ENCODE peak calls at places on chromosomes 1 and 21, in four cellular contexts. B is heart left ventricle, R is neural progenitor cell, W is SJSA1. Q is an unnamed sample.

GRCh38 chr21:34351786-34352241 is 12.0 kb upstream of the KCNE2 start:
- DNase-seq in B (no peak), R (peak; percentile 79), W (no peak), Q (peak; percentile 4)

GRCh38 chr1:76351655-76352054 is 277.1 kb downstream of the ST6GALNAC3 start:
- DNase-seq in B (no peak), R (no peak), W (no peak), Q (no peak)

GRCh38 chr1:94727846-94728715 is 92.1 kb upstream of the SLC44A3 start:
- DNase-seq in B (no peak), R (no peak), W (peak; percentile 91), Q (no peak)

GRCh38 chr1:40435471-40435870 is 14.8 kb upstream of the ZFP69B start:
- DNase-seq in B (no peak), R (no peak), W (no peak), Q (no peak)

GRCh38 chr21:16279658-16280581 is 550.1 kb downstream of the USP25 start:
- DNase-seq in B (no peak), R (peak; percentile 77), W (peak; percentile 43), Q (no peak)

GRCh38 chr1:155944396-155944728 is 2.9 kb downstream of the RXFP4 start:
- DNase-seq in B (no peak), R (no peak), W (no peak), Q (no peak)

GRCh38 chr1:210587547-210587946 is 258.8 kb downstream of the HHAT start:
- DNase-seq in B (no peak), R (no peak), W (no peak), Q (no peak)

GRCh38 chr21:46425061-46425460 is 33.6 kb upstream of the DIP2A start:
- DNase-seq in B (peak; percentile 43), R (no peak), W (no peak), Q (no peak)

GRCh38 chr1:6475381-6476133 is 9.6 kb upstream of the TNFRSF25 start:
- DNase-seq in B (peak; percentile 82), R (peak; percentile 72), W (peak; percentile 65), Q (peak; percentile 79)

GRCh38 chr1:6037338-6037762 is 8.3 kb upstream of the KCNAB2 start:
- DNase-seq in B (no peak), R (no peak), W (peak; percentile 68), Q (peak; percentile 34)

GRCh38 chr1:216723274-216723780 is at the start of gene ESRRG:
- DNase-seq in B (peak; percentile 77), R (peak; percentile 79), W (no peak), Q (no peak)

GRCh38 chr1:177948336-177948972 is 21.4 kb downstream of the SEC16B start:
- DNase-seq in B (no peak), R (peak; percentile 75), W (peak; percentile 61), Q (no peak)

GRCh38 chr1:58841455-58841854 is 57.6 kb upstream of the JUN start:
- DNase-seq in B (no peak), R (peak; percentile 34), W (no peak), Q (no peak)

GRCh38 chr1:37680933-37681332 is 11.4 kb upstream of the CDCA8 start:
- DNase-seq in B (no peak), R (no peak), W (no peak), Q (no peak)

GRCh38 chr1:39238476-39238875 is 34.0 kb downstream of the MACF1 start:
- DNase-seq in B (no peak), R (no peak), W (peak; percentile 49), Q (no peak)

GRCh38 chr1:66564250-66564649 is 30.3 kb downstream of the SGIP1 start:
- DNase-seq in B (no peak), R (no peak), W (peak; percentile 54), Q (no peak)

GRCh38 chr21:33734818-33735217 is 92.5 kb downstream of the ITSN1 start:
- DNase-seq in B (no peak), R (no peak), W (no peak), Q (no peak)

GRCh38 chr1:172821609-172822274 is 162.8 kb downstream of the FASLG start:
- DNase-seq in B (no peak), R (no peak), W (no peak), Q (no peak)

GRCh38 chr1:200732438-200732837 is 6.3 kb upstream of the CAMSAP2 start:
- DNase-seq in B (no peak), R (no peak), W (no peak), Q (no peak)

GRCh38 chr1:40301066-40301465 is 16.0 kb downstream of the COL9A2 start:
- DNase-seq in B (no peak), R (no peak), W (no peak), Q (no peak)

GRCh38 chr1:198846506-198847010 is 207.7 kb downstream of the PTPRC start:
- DNase-seq in B (no peak), R (no peak), W (no peak), Q (no peak)

GRCh38 chr1:206005234-206005633 is 2.0 kb upstream of the RAB7B start:
- DNase-seq in B (no peak), R (no peak), W (no peak), Q (no peak)

GRCh38 chr1:40782371-40782956 is 1.1 kb upstream of the KCNQ4 start:
- DNase-seq in B (no peak), R (peak; percentile 73), W (no peak), Q (no peak)

GRCh38 chr1:76083189-76083588 is 8.6 kb downstream of the ST6GALNAC3 start:
- DNase-seq in B (no peak), R (peak; percentile 34), W (no peak), Q (no peak)

GRCh38 chr1:186059311-186059710 is 315.7 kb downstream of the TPR start:
- DNase-seq in B (no peak), R (no peak), W (no peak), Q (no peak)

GRCh38 chr1:173113015-173113741 is 62.4 kb upstream of the TNFSF18 start:
- DNase-seq in B (no peak), R (no peak), W (no peak), Q (no peak)

GRCh38 chr1:106515375-106515774 is 541.1 kb upstream of the PRMT6 start:
- DNase-seq in B (no peak), R (no peak), W (no peak), Q (no peak)

GRCh38 chr1:111538343-111539035 is 35.1 kb upstream of the ADORA3 start:
- DNase-seq in B (no peak), R (no peak), W (peak; percentile 88), Q (no peak)

GRCh38 chr1:193141804-193142203 is 20.0 kb downstream of the CDC73 start:
- DNase-seq in B (no peak), R (no peak), W (no peak), Q (peak; percentile 15)

GRCh38 chr1:36401602-36402517 is 4.2 kb upstream of the LSM10 start:
- DNase-seq in B (peak; percentile 58), R (no peak), W (no peak), Q (no peak)
- H3K4me3 ChIP-seq in B (peak overlapping the region; percentile 43), R (peak overlapping the region; percentile 46), W (peak overlapping the region; percentile 41), Q (no peak overlapping the region)

GRCh38 chr1:21673277-21673780 is 4.2 kb upstream of the RAP1GAP start:
- DNase-seq in B (peak; percentile 82), R (no peak), W (no peak), Q (no peak)
- H3K27ac ChIP-seq in B (no peak overlapping the region), R (no peak overlapping the region), W (no peak overlapping the region), Q (no peak overlapping the region)

DNA sequence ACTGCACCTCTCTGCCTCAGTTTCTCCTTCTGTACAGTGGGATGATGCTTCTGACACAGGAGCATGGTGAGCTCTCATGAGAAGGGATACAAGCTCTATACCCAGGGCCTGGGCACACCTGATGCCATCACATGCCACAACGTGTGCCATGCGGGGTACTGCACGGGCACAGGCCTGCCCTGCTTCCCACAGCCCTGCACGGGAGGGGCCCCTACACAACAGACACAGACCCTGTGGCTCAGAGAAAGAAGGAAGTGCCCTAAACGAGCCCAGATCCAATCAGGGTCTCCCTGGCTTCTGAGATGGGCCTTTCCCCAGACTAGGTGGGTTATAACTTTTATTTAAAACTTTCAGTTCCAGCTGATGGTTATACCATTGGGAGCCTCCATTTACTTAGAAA is 24.6 kb downstream of the C2CD2 start:
- DNase-seq in B (no peak), R (no peak), W (no peak), Q (no peak)
- H3K4me1 ChIP-seq in B (peaks cover 61% of the 10 kb centered on the region), R (peaks cover 15% of the 10 kb centered on the region), W (peaks cover 37% of the 10 kb centered on the region), Q (peaks cover 26% of the 10 kb centered on the region)

GRCh38 chr1:223199094-223199647 is 56.1 kb upstream of the TLR5 start:
- DNase-seq in B (no peak), R (peak; percentile 16), W (no peak), Q (no peak)
- H3K4me3 ChIP-seq in B (no peak overlapping the region), R (no peak overlapping the region), W (no peak overlapping the region), Q (no peak overlapping the region)